ENCODE peak calls at places on chromosomes 13 and 19, in six cellular contexts. One of them, this sample, is unnamed. For H3K27me3, the result is how much of the 10 kb centered on the place peaks cover.

GRCh38 chr13:82477436-82477835 is 1404.8 kb downstream of the SLITRK1 start:
- DNase-seq in MM.1S: peak
- DNase-seq in fibroblast of lung: peak
- DNase-seq in cardiac muscle cell: peak
- DNase-seq in K562: no peak
- DNase-seq in GM23248: no peak
- DNase-seq in this sample: no peak

GRCh38 chr19:28606269-28607032 is 606.5 kb downstream of the UQCRFS1 start:
- DNase-seq in K562: peak
- DNase-seq in cardiac muscle cell: no peak
- DNase-seq in MM.1S: no peak
- DNase-seq in fibroblast of lung: no peak
- DNase-seq in GM23248: no peak
- DNase-seq in this sample: no peak

GRCh38 chr13:49292742-49293498 is 45.2 kb downstream of the CDADC1 start:
- DNase-seq in K562: peak
- DNase-seq in fibroblast of lung: peak
- DNase-seq in cardiac muscle cell: peak
- DNase-seq in GM23248: peak
- DNase-seq in MM.1S: no peak
- DNase-seq in this sample: no peak

GRCh38 chr13:48562296-48563066 is 29.6 kb upstream of the RCBTB2 start:
- DNase-seq in K562: peak
- DNase-seq in MM.1S: peak
- DNase-seq in cardiac muscle cell: no peak
- DNase-seq in GM23248: no peak
- DNase-seq in fibroblast of lung: peak
- DNase-seq in this sample: peak

GRCh38 chr19:1250374-1251232 is 2.2 kb downstream of the MIDN start:
- DNase-seq in GM23248: peak
- DNase-seq in cardiac muscle cell: peak
- DNase-seq in K562: peak
- DNase-seq in MM.1S: no peak
- DNase-seq in fibroblast of lung: peak
- DNase-seq in this sample: peak

GRCh38 chr13:61255035-61255796 is 160.4 kb downstream of the PCDH20 start:
- DNase-seq in K562: no peak
- DNase-seq in MM.1S: no peak
- DNase-seq in cardiac muscle cell: peak
- DNase-seq in GM23248: no peak
- DNase-seq in fibroblast of lung: peak
- DNase-seq in this sample: no peak

GRCh38 chr13:102117175-102117830 is 284.5 kb downstream of the FGF14 start:
- DNase-seq in GM23248: no peak
- DNase-seq in K562: no peak
- DNase-seq in MM.1S: no peak
- DNase-seq in fibroblast of lung: no peak
- DNase-seq in cardiac muscle cell: no peak
- DNase-seq in this sample: no peak

GRCh38 chr19:35108730-35109129 is 6.9 kb upstream of the FXYD3 start:
- DNase-seq in MM.1S: no peak
- DNase-seq in cardiac muscle cell: no peak
- DNase-seq in K562: no peak
- DNase-seq in GM23248: no peak
- DNase-seq in fibroblast of lung: no peak
- DNase-seq in this sample: no peak

GRCh38 chr19:45296365-45296764 is 26.3 kb downstream of the CKM start:
- DNase-seq in K562: peak
- DNase-seq in MM.1S: no peak
- DNase-seq in GM23248: no peak
- DNase-seq in fibroblast of lung: no peak
- DNase-seq in cardiac muscle cell: no peak
- DNase-seq in this sample: no peak

GRCh38 chr13:43489168-43489730 is 297.5 kb downstream of the ENOX1 start:
- DNase-seq in fibroblast of lung: no peak
- DNase-seq in GM23248: no peak
- DNase-seq in MM.1S: no peak
- DNase-seq in cardiac muscle cell: no peak
- DNase-seq in K562: no peak
- DNase-seq in this sample: no peak

GRCh38 chr19:55228403-55229031 is at the start of gene TMEM86B:
- DNase-seq in K562: no peak
- DNase-seq in cardiac muscle cell: no peak
- DNase-seq in MM.1S: no peak
- DNase-seq in GM23248: no peak
- DNase-seq in fibroblast of lung: no peak
- DNase-seq in this sample: no peak

GRCh38 chr19:38692458-38693379 is 45.3 kb downstream of the ACTN4 start:
- DNase-seq in MM.1S: no peak
- DNase-seq in GM23248: peak
- DNase-seq in fibroblast of lung: peak
- DNase-seq in K562: no peak
- DNase-seq in cardiac muscle cell: no peak
- DNase-seq in this sample: no peak

GRCh38 chr19:38693380-38694223 is 46.2 kb downstream of the ACTN4 start:
- DNase-seq in K562: no peak
- DNase-seq in cardiac muscle cell: no peak
- DNase-seq in GM23248: peak
- DNase-seq in fibroblast of lung: peak
- DNase-seq in MM.1S: peak
- DNase-seq in this sample: no peak

GRCh38 chr19:38690832-38691231 is 43.4 kb downstream of the ACTN4 start:
- DNase-seq in K562: no peak
- DNase-seq in MM.1S: no peak
- DNase-seq in GM23248: no peak
- DNase-seq in fibroblast of lung: peak
- DNase-seq in cardiac muscle cell: no peak
- DNase-seq in this sample: no peak

GRCh38 chr19:38690146-38690545 is 42.7 kb downstream of the ACTN4 start:
- DNase-seq in cardiac muscle cell: no peak
- DNase-seq in GM23248: no peak
- DNase-seq in MM.1S: no peak
- DNase-seq in K562: no peak
- DNase-seq in fibroblast of lung: no peak
- DNase-seq in this sample: no peak

DNA sequence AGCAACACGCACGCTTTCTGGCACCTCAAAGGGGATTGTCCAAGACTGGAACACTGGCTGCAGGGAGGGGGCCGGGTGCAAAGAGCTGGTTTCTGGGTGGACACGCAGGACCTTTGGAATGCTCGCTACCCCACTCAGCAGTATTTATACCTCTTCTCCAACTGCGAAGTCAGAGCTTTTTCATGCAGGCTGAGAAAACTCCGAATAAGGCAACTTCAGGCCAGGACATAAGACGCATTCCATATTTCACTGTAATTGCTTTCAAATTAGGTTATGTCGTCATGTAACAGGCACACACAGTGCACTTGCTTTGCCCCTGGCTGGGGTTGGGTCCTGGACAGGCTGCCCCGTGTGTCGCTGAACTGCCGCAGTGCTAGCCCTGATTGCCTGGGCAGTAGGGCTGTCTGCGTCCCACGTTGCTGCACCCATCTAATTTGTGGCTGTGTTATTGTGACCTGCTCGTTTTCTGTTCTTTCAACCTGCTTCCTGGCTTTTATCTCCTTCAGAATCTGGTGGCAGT is 44.5 kb downstream of the ACTN4 start:
- DNase-seq in K562: no peak
- DNase-seq in MM.1S: no peak
- DNase-seq in GM23248: peak
- DNase-seq in cardiac muscle cell: no peak
- DNase-seq in fibroblast of lung: peak
- DNase-seq in this sample: no peak
- H3K27ac ChIP-seq in K562: no peak
- H3K27ac ChIP-seq in MM.1S: no peak
- H3K27ac ChIP-seq in GM23248: peak
- H3K27ac ChIP-seq in cardiac muscle cell: peak
- H3K27ac ChIP-seq in fibroblast of lung: peak
- H3K27ac ChIP-seq in this sample: no peak

DNA sequence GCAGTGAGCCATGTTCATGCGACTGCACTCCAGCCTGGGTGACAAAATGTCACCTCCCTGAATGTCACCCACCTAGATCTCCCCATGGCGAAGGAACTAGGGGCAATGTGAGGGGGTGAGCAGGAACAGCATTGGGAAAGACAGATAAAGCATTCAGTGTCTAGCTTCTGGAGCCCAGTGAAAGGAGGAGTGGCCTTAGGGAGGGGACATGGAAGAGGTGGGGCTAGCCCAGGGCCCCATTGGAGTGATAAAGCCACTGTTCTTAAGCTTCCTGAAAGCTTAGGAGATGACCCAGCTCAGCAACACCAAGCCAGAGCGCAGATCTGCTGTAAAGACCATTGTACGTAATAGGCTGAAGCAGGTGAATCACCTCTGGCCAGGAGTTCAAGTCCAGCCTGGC is 13.0 kb upstream of the KCNN1 start:
- DNase-seq in GM23248: no peak
- DNase-seq in MM.1S: no peak
- DNase-seq in K562: peak
- DNase-seq in fibroblast of lung: no peak
- DNase-seq in cardiac muscle cell: peak
- DNase-seq in this sample: no peak
- H3K27me3 ChIP-seq in GM23248: half or more
- H3K27me3 ChIP-seq in MM.1S: half or more
- H3K27me3 ChIP-seq in K562: under half
- H3K27me3 ChIP-seq in fibroblast of lung: under half
- H3K27me3 ChIP-seq in cardiac muscle cell: under half
- H3K27me3 ChIP-seq in this sample: under half

GRCh38 chr13:87124785-87125074 is 546.4 kb upstream of the SLITRK5 start:
- DNase-seq in MM.1S: no peak
- DNase-seq in GM23248: no peak
- DNase-seq in fibroblast of lung: no peak
- DNase-seq in K562: peak
- DNase-seq in cardiac muscle cell: no peak
- DNase-seq in this sample: no peak
- H3K4me3 ChIP-seq in MM.1S: no peak
- H3K4me3 ChIP-seq in GM23248: peak
- H3K4me3 ChIP-seq in fibroblast of lung: no peak
- H3K4me3 ChIP-seq in K562: no peak
- H3K4me3 ChIP-seq in cardiac muscle cell: no peak
- H3K4me3 ChIP-seq in this sample: no peak

DNA sequence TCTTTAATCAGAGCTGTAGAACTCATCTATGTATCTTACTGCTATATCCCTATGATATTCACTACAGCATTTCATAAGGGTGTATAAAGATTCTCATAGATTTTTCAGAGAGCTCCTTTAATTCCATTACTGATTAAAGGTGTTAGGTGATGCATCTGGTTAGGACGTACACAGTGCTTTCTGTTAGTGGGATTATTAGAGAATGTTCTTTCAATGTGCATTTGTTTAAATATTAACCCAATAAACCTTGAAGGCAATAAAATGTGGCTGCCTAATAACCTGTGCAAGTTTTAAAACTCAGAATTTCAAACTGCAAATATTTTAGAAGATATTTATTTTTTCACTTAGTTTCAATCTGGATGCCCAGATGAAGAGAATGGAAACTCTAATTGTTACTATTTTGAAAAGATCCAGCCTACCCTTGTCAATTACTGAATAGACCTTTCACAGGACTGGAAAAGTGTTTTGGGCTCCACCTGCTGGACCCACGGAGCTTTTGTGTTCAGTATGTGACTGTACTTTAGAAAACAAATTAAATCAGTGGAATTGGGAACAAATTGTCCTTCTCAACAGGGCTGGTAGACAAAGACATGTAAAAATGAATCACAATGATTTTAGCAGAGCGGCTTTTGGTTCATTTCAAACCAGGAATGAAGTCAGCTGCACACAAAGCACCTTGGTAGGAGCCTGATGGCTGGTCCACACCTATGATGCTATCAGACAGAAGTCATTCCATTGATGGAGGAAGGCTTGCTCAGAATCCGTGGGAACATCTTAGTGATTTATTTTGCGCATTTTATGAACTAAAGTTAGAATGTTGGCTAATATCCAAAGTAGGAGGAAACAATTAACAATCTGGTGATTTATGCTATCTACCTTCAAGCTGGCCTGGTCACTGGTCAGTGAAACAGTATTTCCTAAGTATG is 89.5 kb upstream of the RAP2A start:
- DNase-seq in K562: peak
- DNase-seq in GM23248: peak
- DNase-seq in MM.1S: peak
- DNase-seq in fibroblast of lung: peak
- DNase-seq in cardiac muscle cell: peak
- DNase-seq in this sample: peak
- H3K27ac ChIP-seq in K562: no peak
- H3K27ac ChIP-seq in GM23248: no peak
- H3K27ac ChIP-seq in MM.1S: no peak
- H3K27ac ChIP-seq in fibroblast of lung: no peak
- H3K27ac ChIP-seq in cardiac muscle cell: no peak
- H3K27ac ChIP-seq in this sample: no peak

GRCh38 chr19:57473646-57474045 is 3.7 kb downstream of the ZNF772 start:
- DNase-seq in GM23248: peak
- DNase-seq in fibroblast of lung: peak
- DNase-seq in K562: no peak
- DNase-seq in cardiac muscle cell: no peak
- DNase-seq in MM.1S: no peak
- DNase-seq in this sample: no peak

GRCh38 chr19:57477191-57478008 is at the start of gene ZNF772:
- DNase-seq in K562: peak
- DNase-seq in MM.1S: peak
- DNase-seq in cardiac muscle cell: peak
- DNase-seq in fibroblast of lung: peak
- DNase-seq in GM23248: peak
- DNase-seq in this sample: peak
- H3K27me3 ChIP-seq in K562: under half
- H3K27me3 ChIP-seq in MM.1S: under half
- H3K27me3 ChIP-seq in cardiac muscle cell: under half
- H3K27me3 ChIP-seq in fibroblast of lung: under half
- H3K27me3 ChIP-seq in GM23248: under half
- H3K27me3 ChIP-seq in this sample: under half

This sample was measured in naive thymus-derived CD4-positive, alpha-beta T cell.